ENCODE peak calls at places on chromosomes 2 and 18, in nine cellular contexts. One of them, this sample, is unnamed.

GRCh38 chr2:200454839-200455801 is 54.7 kb downstream of the KCTD18 start:
- DNase-seq in stimulated activated CD4-positive, alpha-beta T cell treated with anti-CD3 and anti-CD28 coated beads, TNF-alpha, amount 100 ng/mL, for 4 hours: no peak
- DNase-seq in activated CD4-positive, alpha-beta T cell treated with anti-CD3 and anti-CD28 coated beads, Interleukin-2, amount 50 U/mL, for 4 hours: no peak
- DNase-seq in NCI-H1417: no peak
- DNase-seq in trophoblast cell: no peak
- DNase-seq in BJ: no peak
- DNase-seq in lower lobe of right lung: no peak
- DNase-seq in esophagus squamous epithelium: no peak
- DNase-seq in GM23248: peak
- DNase-seq in this sample: no peak

GRCh38 chr2:241859436-241860183 is 916 bp upstream of the PDCD1 start:
- DNase-seq in lower lobe of right lung: peak
- DNase-seq in esophagus squamous epithelium: no peak
- DNase-seq in activated CD4-positive, alpha-beta T cell treated with anti-CD3 and anti-CD28 coated beads, Interleukin-2, amount 50 U/mL, for 4 hours: peak
- DNase-seq in stimulated activated CD4-positive, alpha-beta T cell treated with anti-CD3 and anti-CD28 coated beads, TNF-alpha, amount 100 ng/mL, for 4 hours: peak
- DNase-seq in NCI-H1417: no peak
- DNase-seq in GM23248: peak
- DNase-seq in BJ: no peak
- DNase-seq in trophoblast cell: no peak
- DNase-seq in this sample: no peak

GRCh38 chr18:5317186-5317585 is 21.7 kb upstream of the ZBTB14 start:
- DNase-seq in activated CD4-positive, alpha-beta T cell treated with anti-CD3 and anti-CD28 coated beads, Interleukin-2, amount 50 U/mL, for 4 hours: no peak
- DNase-seq in BJ: no peak
- DNase-seq in esophagus squamous epithelium: no peak
- DNase-seq in NCI-H1417: no peak
- DNase-seq in stimulated activated CD4-positive, alpha-beta T cell treated with anti-CD3 and anti-CD28 coated beads, TNF-alpha, amount 100 ng/mL, for 4 hours: no peak
- DNase-seq in trophoblast cell: no peak
- DNase-seq in GM23248: peak
- DNase-seq in lower lobe of right lung: no peak
- DNase-seq in this sample: no peak

GRCh38 chr2:21288299-21288698 is 164.5 kb downstream of the TDRD15 start:
- DNase-seq in GM23248: no peak
- DNase-seq in lower lobe of right lung: no peak
- DNase-seq in NCI-H1417: no peak
- DNase-seq in activated CD4-positive, alpha-beta T cell treated with anti-CD3 and anti-CD28 coated beads, Interleukin-2, amount 50 U/mL, for 4 hours: no peak
- DNase-seq in stimulated activated CD4-positive, alpha-beta T cell treated with anti-CD3 and anti-CD28 coated beads, TNF-alpha, amount 100 ng/mL, for 4 hours: no peak
- DNase-seq in trophoblast cell: no peak
- DNase-seq in esophagus squamous epithelium: no peak
- DNase-seq in BJ: no peak
- DNase-seq in this sample: no peak

GRCh38 chr2:203811491-203812221 is 55.9 kb upstream of the CTLA4 start:
- DNase-seq in esophagus squamous epithelium: peak
- DNase-seq in stimulated activated CD4-positive, alpha-beta T cell treated with anti-CD3 and anti-CD28 coated beads, TNF-alpha, amount 100 ng/mL, for 4 hours: peak
- DNase-seq in GM23248: peak
- DNase-seq in BJ: peak
- DNase-seq in lower lobe of right lung: peak
- DNase-seq in NCI-H1417: no peak
- DNase-seq in trophoblast cell: peak
- DNase-seq in activated CD4-positive, alpha-beta T cell treated with anti-CD3 and anti-CD28 coated beads, Interleukin-2, amount 50 U/mL, for 4 hours: peak
- DNase-seq in this sample: no peak

GRCh38 chr2:150466770-150467640 is 20.5 kb downstream of the RND3 start:
- DNase-seq in lower lobe of right lung: no peak
- DNase-seq in activated CD4-positive, alpha-beta T cell treated with anti-CD3 and anti-CD28 coated beads, Interleukin-2, amount 50 U/mL, for 4 hours: no peak
- DNase-seq in stimulated activated CD4-positive, alpha-beta T cell treated with anti-CD3 and anti-CD28 coated beads, TNF-alpha, amount 100 ng/mL, for 4 hours: no peak
- DNase-seq in trophoblast cell: no peak
- DNase-seq in NCI-H1417: no peak
- DNase-seq in esophagus squamous epithelium: no peak
- DNase-seq in GM23248: peak
- DNase-seq in BJ: peak
- DNase-seq in this sample: no peak

GRCh38 chr18:32669549-32670165 is 103.2 kb downstream of the KLHL14 start:
- DNase-seq in trophoblast cell: no peak
- DNase-seq in esophagus squamous epithelium: no peak
- DNase-seq in BJ: no peak
- DNase-seq in GM23248: no peak
- DNase-seq in activated CD4-positive, alpha-beta T cell treated with anti-CD3 and anti-CD28 coated beads, Interleukin-2, amount 50 U/mL, for 4 hours: no peak
- DNase-seq in stimulated activated CD4-positive, alpha-beta T cell treated with anti-CD3 and anti-CD28 coated beads, TNF-alpha, amount 100 ng/mL, for 4 hours: no peak
- DNase-seq in lower lobe of right lung: no peak
- DNase-seq in NCI-H1417: no peak
- DNase-seq in this sample: no peak

GRCh38 chr2:104179644-104180043 is 674.3 kb upstream of the POU3F3 start:
- DNase-seq in activated CD4-positive, alpha-beta T cell treated with anti-CD3 and anti-CD28 coated beads, Interleukin-2, amount 50 U/mL, for 4 hours: no peak
- DNase-seq in lower lobe of right lung: no peak
- DNase-seq in BJ: no peak
- DNase-seq in GM23248: no peak
- DNase-seq in stimulated activated CD4-positive, alpha-beta T cell treated with anti-CD3 and anti-CD28 coated beads, TNF-alpha, amount 100 ng/mL, for 4 hours: no peak
- DNase-seq in NCI-H1417: no peak
- DNase-seq in esophagus squamous epithelium: no peak
- DNase-seq in trophoblast cell: no peak
- DNase-seq in this sample: no peak

GRCh38 chr18:73950116-73950705 is 197.4 kb downstream of the FBXO15 start:
- DNase-seq in activated CD4-positive, alpha-beta T cell treated with anti-CD3 and anti-CD28 coated beads, Interleukin-2, amount 50 U/mL, for 4 hours: no peak
- DNase-seq in lower lobe of right lung: no peak
- DNase-seq in BJ: no peak
- DNase-seq in stimulated activated CD4-positive, alpha-beta T cell treated with anti-CD3 and anti-CD28 coated beads, TNF-alpha, amount 100 ng/mL, for 4 hours: no peak
- DNase-seq in NCI-H1417: no peak
- DNase-seq in GM23248: no peak
- DNase-seq in esophagus squamous epithelium: no peak
- DNase-seq in trophoblast cell: no peak
- DNase-seq in this sample: no peak

GRCh38 chr18:42644729-42645131 is 470.8 kb downstream of the RIT2 start:
- DNase-seq in lower lobe of right lung: no peak
- DNase-seq in GM23248: no peak
- DNase-seq in NCI-H1417: peak
- DNase-seq in activated CD4-positive, alpha-beta T cell treated with anti-CD3 and anti-CD28 coated beads, Interleukin-2, amount 50 U/mL, for 4 hours: no peak
- DNase-seq in stimulated activated CD4-positive, alpha-beta T cell treated with anti-CD3 and anti-CD28 coated beads, TNF-alpha, amount 100 ng/mL, for 4 hours: no peak
- DNase-seq in esophagus squamous epithelium: no peak
- DNase-seq in trophoblast cell: no peak
- DNase-seq in BJ: no peak
- DNase-seq in this sample: peak

GRCh38 chr2:26316041-26316440 is 29.9 kb upstream of the SELENOI start:
- DNase-seq in GM23248: peak
- DNase-seq in NCI-H1417: peak
- DNase-seq in lower lobe of right lung: no peak
- DNase-seq in trophoblast cell: no peak
- DNase-seq in BJ: no peak
- DNase-seq in activated CD4-positive, alpha-beta T cell treated with anti-CD3 and anti-CD28 coated beads, Interleukin-2, amount 50 U/mL, for 4 hours: no peak
- DNase-seq in esophagus squamous epithelium: no peak
- DNase-seq in stimulated activated CD4-positive, alpha-beta T cell treated with anti-CD3 and anti-CD28 coated beads, TNF-alpha, amount 100 ng/mL, for 4 hours: no peak
- DNase-seq in this sample: no peak

GRCh38 chr2:155010925-155011324 is 312.4 kb downstream of the KCNJ3 start:
- DNase-seq in GM23248: no peak
- DNase-seq in BJ: no peak
- DNase-seq in trophoblast cell: no peak
- DNase-seq in NCI-H1417: no peak
- DNase-seq in stimulated activated CD4-positive, alpha-beta T cell treated with anti-CD3 and anti-CD28 coated beads, TNF-alpha, amount 100 ng/mL, for 4 hours: no peak
- DNase-seq in esophagus squamous epithelium: no peak
- DNase-seq in lower lobe of right lung: no peak
- DNase-seq in activated CD4-positive, alpha-beta T cell treated with anti-CD3 and anti-CD28 coated beads, Interleukin-2, amount 50 U/mL, for 4 hours: no peak
- DNase-seq in this sample: no peak

GRCh38 chr2:207870814-207871213 is 101.1 kb upstream of the FZD5 start:
- DNase-seq in lower lobe of right lung: no peak
- DNase-seq in NCI-H1417: no peak
- DNase-seq in BJ: no peak
- DNase-seq in trophoblast cell: no peak
- DNase-seq in esophagus squamous epithelium: no peak
- DNase-seq in stimulated activated CD4-positive, alpha-beta T cell treated with anti-CD3 and anti-CD28 coated beads, TNF-alpha, amount 100 ng/mL, for 4 hours: no peak
- DNase-seq in GM23248: no peak
- DNase-seq in activated CD4-positive, alpha-beta T cell treated with anti-CD3 and anti-CD28 coated beads, Interleukin-2, amount 50 U/mL, for 4 hours: no peak
- DNase-seq in this sample: no peak

GRCh38 chr2:87403893-87404175 is 344.1 kb upstream of the PLGLB2 start:
- DNase-seq in BJ: no peak
- DNase-seq in GM23248: no peak
- DNase-seq in stimulated activated CD4-positive, alpha-beta T cell treated with anti-CD3 and anti-CD28 coated beads, TNF-alpha, amount 100 ng/mL, for 4 hours: no peak
- DNase-seq in trophoblast cell: no peak
- DNase-seq in esophagus squamous epithelium: no peak
- DNase-seq in lower lobe of right lung: no peak
- DNase-seq in activated CD4-positive, alpha-beta T cell treated with anti-CD3 and anti-CD28 coated beads, Interleukin-2, amount 50 U/mL, for 4 hours: no peak
- DNase-seq in NCI-H1417: no peak
- DNase-seq in this sample: no peak

GRCh38 chr18:46660955-46661749 is 4.1 kb upstream of the LOXHD1 start:
- DNase-seq in NCI-H1417: peak
- DNase-seq in trophoblast cell: no peak
- DNase-seq in BJ: no peak
- DNase-seq in stimulated activated CD4-positive, alpha-beta T cell treated with anti-CD3 and anti-CD28 coated beads, TNF-alpha, amount 100 ng/mL, for 4 hours: no peak
- DNase-seq in esophagus squamous epithelium: no peak
- DNase-seq in activated CD4-positive, alpha-beta T cell treated with anti-CD3 and anti-CD28 coated beads, Interleukin-2, amount 50 U/mL, for 4 hours: no peak
- DNase-seq in lower lobe of right lung: no peak
- DNase-seq in GM23248: peak
- DNase-seq in this sample: no peak

GRCh38 chr18:73119574-73119973 is 251.8 kb upstream of the NETO1 start:
- DNase-seq in esophagus squamous epithelium: no peak
- DNase-seq in lower lobe of right lung: no peak
- DNase-seq in trophoblast cell: no peak
- DNase-seq in GM23248: no peak
- DNase-seq in stimulated activated CD4-positive, alpha-beta T cell treated with anti-CD3 and anti-CD28 coated beads, TNF-alpha, amount 100 ng/mL, for 4 hours: no peak
- DNase-seq in activated CD4-positive, alpha-beta T cell treated with anti-CD3 and anti-CD28 coated beads, Interleukin-2, amount 50 U/mL, for 4 hours: no peak
- DNase-seq in NCI-H1417: no peak
- DNase-seq in BJ: no peak
- DNase-seq in this sample: no peak

GRCh38 chr18:1513519-1513918 is 608.8 kb downstream of the ADCYAP1 start:
- DNase-seq in esophagus squamous epithelium: no peak
- DNase-seq in trophoblast cell: no peak
- DNase-seq in GM23248: peak
- DNase-seq in BJ: no peak
- DNase-seq in lower lobe of right lung: no peak
- DNase-seq in NCI-H1417: no peak
- DNase-seq in activated CD4-positive, alpha-beta T cell treated with anti-CD3 and anti-CD28 coated beads, Interleukin-2, amount 50 U/mL, for 4 hours: no peak
- DNase-seq in stimulated activated CD4-positive, alpha-beta T cell treated with anti-CD3 and anti-CD28 coated beads, TNF-alpha, amount 100 ng/mL, for 4 hours: no peak
- DNase-seq in this sample: no peak

GRCh38 chr2:150127271-150127990 is 360.0 kb downstream of the RND3 start:
- DNase-seq in GM23248: peak
- DNase-seq in activated CD4-positive, alpha-beta T cell treated with anti-CD3 and anti-CD28 coated beads, Interleukin-2, amount 50 U/mL, for 4 hours: no peak
- DNase-seq in esophagus squamous epithelium: no peak
- DNase-seq in lower lobe of right lung: no peak
- DNase-seq in stimulated activated CD4-positive, alpha-beta T cell treated with anti-CD3 and anti-CD28 coated beads, TNF-alpha, amount 100 ng/mL, for 4 hours: no peak
- DNase-seq in trophoblast cell: no peak
- DNase-seq in NCI-H1417: peak
- DNase-seq in BJ: no peak
- DNase-seq in this sample: no peak

GRCh38 chr2:84768840-84769239 is 112.0 kb downstream of the TRABD2A start:
- DNase-seq in esophagus squamous epithelium: no peak
- DNase-seq in activated CD4-positive, alpha-beta T cell treated with anti-CD3 and anti-CD28 coated beads, Interleukin-2, amount 50 U/mL, for 4 hours: no peak
- DNase-seq in trophoblast cell: no peak
- DNase-seq in stimulated activated CD4-positive, alpha-beta T cell treated with anti-CD3 and anti-CD28 coated beads, TNF-alpha, amount 100 ng/mL, for 4 hours: no peak
- DNase-seq in NCI-H1417: no peak
- DNase-seq in BJ: no peak
- DNase-seq in lower lobe of right lung: no peak
- DNase-seq in GM23248: no peak
- DNase-seq in this sample: no peak

GRCh38 chr2:17470855-17471641 is 47.2 kb downstream of the RAD51AP2 start:
- DNase-seq in activated CD4-positive, alpha-beta T cell treated with anti-CD3 and anti-CD28 coated beads, Interleukin-2, amount 50 U/mL, for 4 hours: no peak
- DNase-seq in lower lobe of right lung: no peak
- DNase-seq in trophoblast cell: no peak
- DNase-seq in GM23248: peak
- DNase-seq in BJ: no peak
- DNase-seq in stimulated activated CD4-positive, alpha-beta T cell treated with anti-CD3 and anti-CD28 coated beads, TNF-alpha, amount 100 ng/mL, for 4 hours: no peak
- DNase-seq in esophagus squamous epithelium: no peak
- DNase-seq in NCI-H1417: peak
- DNase-seq in this sample: no peak

GRCh38 chr2:1811258-1811970 is 67.1 kb upstream of the PXDN start:
- DNase-seq in BJ: no peak
- DNase-seq in GM23248: no peak
- DNase-seq in stimulated activated CD4-positive, alpha-beta T cell treated with anti-CD3 and anti-CD28 coated beads, TNF-alpha, amount 100 ng/mL, for 4 hours: no peak
- DNase-seq in NCI-H1417: no peak
- DNase-seq in esophagus squamous epithelium: no peak
- DNase-seq in trophoblast cell: no peak
- DNase-seq in activated CD4-positive, alpha-beta T cell treated with anti-CD3 and anti-CD28 coated beads, Interleukin-2, amount 50 U/mL, for 4 hours: no peak
- DNase-seq in lower lobe of right lung: no peak
- DNase-seq in this sample: no peak

GRCh38 chr2:126916744-126917143 is 18.1 kb downstream of the TEX51 start:
- DNase-seq in activated CD4-positive, alpha-beta T cell treated with anti-CD3 and anti-CD28 coated beads, Interleukin-2, amount 50 U/mL, for 4 hours: no peak
- DNase-seq in BJ: no peak
- DNase-seq in lower lobe of right lung: no peak
- DNase-seq in trophoblast cell: no peak
- DNase-seq in GM23248: no peak
- DNase-seq in esophagus squamous epithelium: no peak
- DNase-seq in NCI-H1417: no peak
- DNase-seq in stimulated activated CD4-positive, alpha-beta T cell treated with anti-CD3 and anti-CD28 coated beads, TNF-alpha, amount 100 ng/mL, for 4 hours: no peak
- DNase-seq in this sample: no peak

GRCh38 chr2:43884674-43885073 is 45.9 kb downstream of the ABCG8 start:
- DNase-seq in NCI-H1417: no peak
- DNase-seq in BJ: no peak
- DNase-seq in GM23248: no peak
- DNase-seq in trophoblast cell: no peak
- DNase-seq in stimulated activated CD4-positive, alpha-beta T cell treated with anti-CD3 and anti-CD28 coated beads, TNF-alpha, amount 100 ng/mL, for 4 hours: no peak
- DNase-seq in activated CD4-positive, alpha-beta T cell treated with anti-CD3 and anti-CD28 coated beads, Interleukin-2, amount 50 U/mL, for 4 hours: no peak
- DNase-seq in esophagus squamous epithelium: no peak
- DNase-seq in lower lobe of right lung: no peak
- DNase-seq in this sample: no peak

GRCh38 chr2:142131016-142131714 is at the start of gene LRP1B:
- DNase-seq in stimulated activated CD4-positive, alpha-beta T cell treated with anti-CD3 and anti-CD28 coated beads, TNF-alpha, amount 100 ng/mL, for 4 hours: no peak
- DNase-seq in trophoblast cell: no peak
- DNase-seq in NCI-H1417: peak
- DNase-seq in GM23248: peak
- DNase-seq in lower lobe of right lung: no peak
- DNase-seq in esophagus squamous epithelium: no peak
- DNase-seq in activated CD4-positive, alpha-beta T cell treated with anti-CD3 and anti-CD28 coated beads, Interleukin-2, amount 50 U/mL, for 4 hours: no peak
- DNase-seq in BJ: no peak
- DNase-seq in this sample: no peak

GRCh38 chr18:72544092-72544886 is at the start of gene CBLN2:
- DNase-seq in activated CD4-positive, alpha-beta T cell treated with anti-CD3 and anti-CD28 coated beads, Interleukin-2, amount 50 U/mL, for 4 hours: no peak
- DNase-seq in NCI-H1417: peak
- DNase-seq in BJ: no peak
- DNase-seq in lower lobe of right lung: peak
- DNase-seq in esophagus squamous epithelium: no peak
- DNase-seq in GM23248: peak
- DNase-seq in trophoblast cell: peak
- DNase-seq in stimulated activated CD4-positive, alpha-beta T cell treated with anti-CD3 and anti-CD28 coated beads, TNF-alpha, amount 100 ng/mL, for 4 hours: no peak
- DNase-seq in this sample: peak

GRCh38 chr2:65396348-65397026 is 35.9 kb downstream of the SPRED2 start:
- DNase-seq in BJ: no peak
- DNase-seq in activated CD4-positive, alpha-beta T cell treated with anti-CD3 and anti-CD28 coated beads, Interleukin-2, amount 50 U/mL, for 4 hours: no peak
- DNase-seq in NCI-H1417: no peak
- DNase-seq in trophoblast cell: peak
- DNase-seq in stimulated activated CD4-positive, alpha-beta T cell treated with anti-CD3 and anti-CD28 coated beads, TNF-alpha, amount 100 ng/mL, for 4 hours: no peak
- DNase-seq in esophagus squamous epithelium: no peak
- DNase-seq in lower lobe of right lung: no peak
- DNase-seq in GM23248: peak
- DNase-seq in this sample: no peak

GRCh38 chr2:1977655-1978054 is 233.3 kb upstream of the PXDN start:
- DNase-seq in lower lobe of right lung: no peak
- DNase-seq in GM23248: no peak
- DNase-seq in activated CD4-positive, alpha-beta T cell treated with anti-CD3 and anti-CD28 coated beads, Interleukin-2, amount 50 U/mL, for 4 hours: no peak
- DNase-seq in BJ: no peak
- DNase-seq in trophoblast cell: no peak
- DNase-seq in stimulated activated CD4-positive, alpha-beta T cell treated with anti-CD3 and anti-CD28 coated beads, TNF-alpha, amount 100 ng/mL, for 4 hours: no peak
- DNase-seq in esophagus squamous epithelium: no peak
- DNase-seq in NCI-H1417: no peak
- DNase-seq in this sample: no peak

GRCh38 chr18:56402872-56403516 is 235.4 kb downstream of the TXNL1 start:
- DNase-seq in trophoblast cell: no peak
- DNase-seq in stimulated activated CD4-positive, alpha-beta T cell treated with anti-CD3 and anti-CD28 coated beads, TNF-alpha, amount 100 ng/mL, for 4 hours: no peak
- DNase-seq in BJ: peak
- DNase-seq in activated CD4-positive, alpha-beta T cell treated with anti-CD3 and anti-CD28 coated beads, Interleukin-2, amount 50 U/mL, for 4 hours: no peak
- DNase-seq in NCI-H1417: no peak
- DNase-seq in GM23248: peak
- DNase-seq in lower lobe of right lung: no peak
- DNase-seq in esophagus squamous epithelium: no peak
- DNase-seq in this sample: no peak

This sample was measured in DMS153.